ENCODE peak calls at places on chromosomes 4 and X, in eight cellular contexts. One of them, this sample, is unnamed.

GRCh38 chr4:38911257-38911656 is 43.7 kb downstream of the FAM114A1 start:
- DNase-seq in T-helper 2 cell: no peak
- DNase-seq in M059J: no peak
- DNase-seq in cardiac fibroblast: no peak
- DNase-seq in smooth muscle cell of the brain vasculature: no peak
- DNase-seq in stimulated activated CD8-positive, alpha-beta memory T cell treated with anti-CD3 and anti-CD28 coated beads, Interleukin-15, amount 100 ng/mL, for 24 hours: no peak
- DNase-seq in transverse colon: peak; percentile 13
- DNase-seq in hypothalamus: no peak
- DNase-seq in this sample: no peak

GRCh38 chr4:183300070-183300469 is 20.0 kb downstream of the CLDN22 start:
- DNase-seq in T-helper 2 cell: no peak
- DNase-seq in M059J: peak; percentile 32
- DNase-seq in cardiac fibroblast: peak; percentile 24
- DNase-seq in smooth muscle cell of the brain vasculature: no peak
- DNase-seq in stimulated activated CD8-positive, alpha-beta memory T cell treated with anti-CD3 and anti-CD28 coated beads, Interleukin-15, amount 100 ng/mL, for 24 hours: no peak
- DNase-seq in transverse colon: no peak
- DNase-seq in hypothalamus: no peak
- DNase-seq in this sample: peak; percentile 25

GRCh38 chr4:36243355-36244256 is 708 bp downstream of the ARAP2 start:
- DNase-seq in T-helper 2 cell: peak; percentile 35
- DNase-seq in M059J: peak; percentile 4
- DNase-seq in cardiac fibroblast: peak; percentile 15
- DNase-seq in smooth muscle cell of the brain vasculature: no peak
- DNase-seq in stimulated activated CD8-positive, alpha-beta memory T cell treated with anti-CD3 and anti-CD28 coated beads, Interleukin-15, amount 100 ng/mL, for 24 hours: no peak
- DNase-seq in transverse colon: peak; percentile 55
- DNase-seq in hypothalamus: peak; percentile 32
- DNase-seq in this sample: peak; percentile 59

GRCh38 chr4:85028910-85029309 is 62.4 kb upstream of the WDFY3 start:
- DNase-seq in T-helper 2 cell: no peak
- DNase-seq in M059J: peak; percentile 55
- DNase-seq in cardiac fibroblast: peak; percentile 92
- DNase-seq in smooth muscle cell of the brain vasculature: peak; percentile 28
- DNase-seq in stimulated activated CD8-positive, alpha-beta memory T cell treated with anti-CD3 and anti-CD28 coated beads, Interleukin-15, amount 100 ng/mL, for 24 hours: no peak
- DNase-seq in transverse colon: no peak
- DNase-seq in hypothalamus: no peak
- DNase-seq in this sample: no peak

GRCh38 chrX:121869876-121870477 is 822.6 kb downstream of the GLUD2 start:
- DNase-seq in T-helper 2 cell: no peak
- DNase-seq in M059J: no peak
- DNase-seq in cardiac fibroblast: no peak
- DNase-seq in smooth muscle cell of the brain vasculature: no peak
- DNase-seq in stimulated activated CD8-positive, alpha-beta memory T cell treated with anti-CD3 and anti-CD28 coated beads, Interleukin-15, amount 100 ng/mL, for 24 hours: no peak
- DNase-seq in transverse colon: no peak
- DNase-seq in hypothalamus: no peak
- DNase-seq in this sample: no peak

GRCh38 chr4:48780867-48781219 is 764 bp upstream of the FRYL start:
- DNase-seq in T-helper 2 cell: no peak
- DNase-seq in M059J: peak; percentile 57
- DNase-seq in cardiac fibroblast: peak; percentile 51
- DNase-seq in smooth muscle cell of the brain vasculature: no peak
- DNase-seq in stimulated activated CD8-positive, alpha-beta memory T cell treated with anti-CD3 and anti-CD28 coated beads, Interleukin-15, amount 100 ng/mL, for 24 hours: no peak
- DNase-seq in transverse colon: peak; percentile 60
- DNase-seq in hypothalamus: no peak
- DNase-seq in this sample: peak; percentile 46

GRCh38 chrX:68988865-68989264 is 160.0 kb downstream of the EFNB1 start:
- DNase-seq in T-helper 2 cell: no peak
- DNase-seq in M059J: no peak
- DNase-seq in cardiac fibroblast: no peak
- DNase-seq in smooth muscle cell of the brain vasculature: no peak
- DNase-seq in stimulated activated CD8-positive, alpha-beta memory T cell treated with anti-CD3 and anti-CD28 coated beads, Interleukin-15, amount 100 ng/mL, for 24 hours: no peak
- DNase-seq in transverse colon: no peak
- DNase-seq in hypothalamus: no peak
- DNase-seq in this sample: no peak

GRCh38 chrX:153829799-153830631 is at the start of gene PDZD4:
- DNase-seq in T-helper 2 cell: no peak
- DNase-seq in M059J: no peak
- DNase-seq in cardiac fibroblast: no peak
- DNase-seq in smooth muscle cell of the brain vasculature: no peak
- DNase-seq in stimulated activated CD8-positive, alpha-beta memory T cell treated with anti-CD3 and anti-CD28 coated beads, Interleukin-15, amount 100 ng/mL, for 24 hours: no peak
- DNase-seq in transverse colon: no peak
- DNase-seq in hypothalamus: no peak
- DNase-seq in this sample: no peak

GRCh38 chrX:150152546-150152945 is 210.6 kb upstream of the MAMLD1 start:
- DNase-seq in T-helper 2 cell: no peak
- DNase-seq in M059J: no peak
- DNase-seq in cardiac fibroblast: no peak
- DNase-seq in smooth muscle cell of the brain vasculature: no peak
- DNase-seq in stimulated activated CD8-positive, alpha-beta memory T cell treated with anti-CD3 and anti-CD28 coated beads, Interleukin-15, amount 100 ng/mL, for 24 hours: no peak
- DNase-seq in transverse colon: no peak
- DNase-seq in hypothalamus: no peak
- DNase-seq in this sample: no peak

GRCh38 chr4:101019941-101020401 is 327.4 kb downstream of the PPP3CA start:
- DNase-seq in T-helper 2 cell: no peak
- DNase-seq in M059J: peak; percentile 64
- DNase-seq in cardiac fibroblast: no peak
- DNase-seq in smooth muscle cell of the brain vasculature: no peak
- DNase-seq in stimulated activated CD8-positive, alpha-beta memory T cell treated with anti-CD3 and anti-CD28 coated beads, Interleukin-15, amount 100 ng/mL, for 24 hours: no peak
- DNase-seq in transverse colon: no peak
- DNase-seq in hypothalamus: no peak
- DNase-seq in this sample: peak; percentile 85

GRCh38 chrX:104318330-104319009 is 63.7 kb upstream of the ESX1 start:
- DNase-seq in T-helper 2 cell: no peak
- DNase-seq in M059J: peak; percentile 86
- DNase-seq in cardiac fibroblast: peak; percentile 67
- DNase-seq in smooth muscle cell of the brain vasculature: no peak
- DNase-seq in stimulated activated CD8-positive, alpha-beta memory T cell treated with anti-CD3 and anti-CD28 coated beads, Interleukin-15, amount 100 ng/mL, for 24 hours: no peak
- DNase-seq in transverse colon: peak; percentile 64
- DNase-seq in hypothalamus: no peak
- DNase-seq in this sample: peak; percentile 85

This sample was measured in bronchial epithelial cell.